ENCODE peak calls at places on chromosomes 11 and 22, in nine cellular contexts. C is A549, K is upper lobe of left lung, V is stomach, X is ovary, L is sigmoid colon, B is suprapubic skin, T is HepG2, P is K562. S is an unnamed sample.

GRCh38 chr22:50085211-50085999 is at the start of gene MLC1:
- DNase-seq in C (no peak), K (no peak), V (no peak), X (no peak), L (no peak), B (no peak), T (no peak), P (peak; percentile 49), S (no peak)

GRCh38 chr11:18521123-18521522 is 5.6 kb downstream of the TSG101 start:
- DNase-seq in C (no peak), K (no peak), V (no peak), X (no peak), L (no peak), B (no peak), T (no peak), P (no peak), S (no peak)

GRCh38 chr22:24483966-24484545 is 11.1 kb upstream of the UPB1 start:
- DNase-seq in C (no peak), K (no peak), V (no peak), X (no peak), L (no peak), B (no peak), T (no peak), P (no peak), S (no peak)

GRCh38 chr11:113546757-113547507 is 71.7 kb upstream of the DRD2 start:
- DNase-seq in C (no peak), K (no peak), V (no peak), X (no peak), L (no peak), B (no peak), T (no peak), P (peak; percentile 16), S (no peak)

GRCh38 chr22:45101828-45102227 is 61.9 kb upstream of the NUP50 start:
- DNase-seq in C (peak; percentile 74), K (peak; percentile 44), V (peak; percentile 53), X (peak; percentile 36), L (peak; percentile 78), B (no peak), T (peak; percentile 67), P (peak; percentile 57), S (no peak)

GRCh38 chr11:44623716-44624491 is 58.4 kb downstream of the CD82 start:
- DNase-seq in C (no peak), K (peak; percentile 20), V (peak; percentile 24), X (peak; percentile 30), L (peak; percentile 67), B (peak; percentile 62), T (no peak), P (no peak), S (peak; percentile 89)

GRCh38 chr11:5600374-5600851 is 4.0 kb downstream of the TRIM6 start:
- DNase-seq in C (peak; percentile 92), K (peak; percentile 82), V (peak; percentile 77), X (peak; percentile 63), L (peak; percentile 87), B (peak; percentile 65), T (peak; percentile 63), P (peak; percentile 91), S (no peak)

GRCh38 chr11:69126286-69126685 is 29.4 kb upstream of the SMIM38 start:
- DNase-seq in C (no peak), K (peak; percentile 20), V (no peak), X (no peak), L (no peak), B (no peak), T (no peak), P (no peak), S (no peak)

GRCh38 chr11:1931326-1931725 is 11.8 kb downstream of the TNNT3 start:
- DNase-seq in C (no peak), K (no peak), V (no peak), X (no peak), L (no peak), B (no peak), T (no peak), P (no peak), S (no peak)

GRCh38 chr11:104433751-104434150 is 269.8 kb upstream of the PDGFD start:
- DNase-seq in C (no peak), K (no peak), V (no peak), X (no peak), L (no peak), B (no peak), T (no peak), P (no peak), S (no peak)

GRCh38 chr22:38135133-38135706 is 24.7 kb upstream of the BAIAP2L2 start:
- DNase-seq in C (peak; percentile 56), K (no peak), V (no peak), X (no peak), L (peak; percentile 37), B (no peak), T (no peak), P (no peak), S (no peak)

GRCh38 chr22:24515025-24515338 is 19.9 kb downstream of the UPB1 start:
- DNase-seq in C (no peak), K (no peak), V (no peak), X (no peak), L (no peak), B (no peak), T (no peak), P (no peak), S (no peak)

DNA sequence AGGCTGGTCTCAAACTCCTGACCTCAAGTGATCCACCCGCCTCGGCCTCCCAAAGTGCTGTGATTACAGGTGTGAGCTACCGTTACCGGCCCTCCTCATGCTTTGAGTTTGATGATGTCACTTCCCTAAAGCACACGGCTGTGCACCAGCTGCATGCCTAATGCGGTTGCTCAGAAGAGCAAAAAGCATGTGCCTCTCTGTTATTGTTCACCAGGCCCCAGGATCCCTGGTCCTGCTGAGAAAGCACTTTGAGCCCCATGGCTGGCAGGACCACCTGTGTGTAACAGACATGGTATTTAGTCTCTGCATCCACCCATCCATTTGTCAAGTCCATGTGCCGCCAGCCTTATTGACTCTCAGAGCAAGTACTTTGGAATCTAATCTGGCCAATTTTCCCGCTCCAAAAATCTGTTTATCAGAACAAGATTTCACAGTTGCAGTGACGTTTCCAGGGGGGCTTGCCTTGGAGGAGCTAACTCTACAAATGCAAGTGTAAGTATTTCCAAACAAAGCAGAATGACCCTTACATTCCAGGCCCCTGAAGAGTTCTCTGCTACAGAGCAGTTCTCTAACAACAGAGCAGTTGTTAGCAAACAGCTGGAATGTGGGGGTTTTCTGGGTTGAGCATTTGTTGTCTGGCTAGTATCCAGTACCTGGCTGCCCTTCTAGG is 89.4 kb downstream of the LDLRAD3 start:
- DNase-seq in C (no peak), K (no peak), V (no peak), X (no peak), L (no peak), B (no peak), T (no peak), P (no peak), S (no peak)
- TF ChIP-seq EP300 in C (no peak), K (no peak), V (no peak), X (no peak), L (no peak), B (no peak), T (no peak), P (no peak), S (no peak)

DNA sequence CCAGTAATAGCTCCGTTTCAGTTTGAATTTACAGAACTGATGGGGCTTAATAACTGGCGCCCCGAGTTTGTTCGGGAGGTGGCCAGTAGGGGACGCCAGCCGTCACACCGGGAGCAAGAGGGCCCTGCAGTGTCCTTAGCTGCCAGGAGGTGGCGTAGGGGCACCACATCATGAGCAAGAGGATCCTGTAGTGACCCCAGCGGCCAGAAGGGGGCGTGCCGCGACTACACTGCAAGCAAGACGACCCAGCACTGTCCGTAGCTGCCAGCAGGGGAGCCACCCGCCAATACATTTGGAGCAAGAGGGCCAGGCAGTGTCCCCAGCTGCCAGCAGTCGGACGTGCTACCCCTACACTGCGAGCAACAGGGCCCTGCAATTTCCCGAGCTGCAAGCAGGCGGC is 663.7 kb upstream of the B3GAT1 start:
- DNase-seq in C (peak; percentile 83), K (peak; percentile 30), V (peak; percentile 60), X (peak; percentile 49), L (no peak), B (peak; percentile 79), T (peak; percentile 78), P (peak; percentile 60), S (no peak)
- TF ChIP-seq EP300 in C (no peak), K (no peak), V (no peak), X (no peak), L (no peak), B (no peak), T (no peak), P (no peak), S (no peak)

GRCh38 chr11:126698576-126698975 is 302.0 kb downstream of the KIRREL3 start:
- DNase-seq in C (no peak), K (no peak), V (no peak), X (no peak), L (no peak), B (no peak), T (no peak), P (no peak), S (no peak)

GRCh38 chr11:126701555-126701897 is 299.0 kb downstream of the KIRREL3 start:
- DNase-seq in C (no peak), K (no peak), V (no peak), X (no peak), L (no peak), B (no peak), T (no peak), P (no peak), S (no peak)

GRCh38 chr11:126702165-126702738 is 298.3 kb downstream of the KIRREL3 start:
- DNase-seq in C (no peak), K (no peak), V (no peak), X (no peak), L (no peak), B (no peak), T (no peak), P (no peak), S (no peak)

GRCh38 chr11:126702987-126703386 is 297.6 kb downstream of the KIRREL3 start:
- DNase-seq in C (no peak), K (no peak), V (no peak), X (no peak), L (no peak), B (no peak), T (no peak), P (no peak), S (no peak)

DNA sequence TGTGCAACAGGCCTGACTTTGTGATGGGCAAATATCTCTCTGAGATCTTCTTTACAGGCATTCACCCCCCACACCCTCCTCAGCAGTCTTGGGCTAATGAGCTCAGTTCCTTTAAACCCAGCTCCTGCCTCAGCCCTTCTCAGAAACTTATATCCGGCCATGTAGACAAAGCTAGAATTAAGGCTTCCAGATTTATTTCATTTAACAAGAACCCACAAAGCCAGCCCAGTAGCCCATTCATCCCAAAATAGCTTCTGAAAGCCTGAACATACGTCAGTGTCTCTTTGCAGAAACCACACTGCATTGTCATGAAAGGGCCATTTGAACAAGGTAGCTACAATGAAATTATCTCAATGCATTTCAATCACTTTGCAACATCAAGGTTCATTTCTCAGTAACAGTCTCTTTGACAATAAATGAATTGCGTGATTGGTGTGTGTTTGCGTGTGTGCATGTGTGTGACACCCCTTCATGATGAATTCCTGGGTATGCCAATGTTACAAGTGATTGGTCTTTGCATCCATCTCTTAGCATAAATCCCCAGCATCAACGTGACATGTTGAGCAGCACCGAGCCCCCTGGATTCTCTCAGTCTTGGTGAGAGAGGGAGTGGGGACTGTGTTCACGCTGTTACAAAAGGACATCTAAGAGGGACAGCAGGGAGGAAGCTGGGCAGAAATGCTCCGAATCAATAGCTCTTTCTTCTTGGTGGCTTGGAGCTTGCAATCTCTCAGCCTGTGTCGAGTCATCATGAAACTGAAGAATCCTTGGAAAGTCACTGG is 299.6 kb downstream of the KIRREL3 start:
- DNase-seq in C (peak; percentile 12), K (no peak), V (no peak), X (no peak), L (no peak), B (no peak), T (no peak), P (no peak), S (no peak)
- TF ChIP-seq EP300 in C (no peak), K (no peak), V (no peak), X (no peak), L (no peak), B (no peak), T (no peak), P (no peak), S (no peak)

GRCh38 chr11:65381721-65382035 is 768 bp downstream of the SLC25A45 start:
- DNase-seq in C (no peak), K (peak; percentile 61), V (no peak), X (no peak), L (no peak), B (no peak), T (peak; percentile 94), P (peak; percentile 88), S (no peak)
- TF ChIP-seq EP300 in C (no peak), K (no peak), V (no peak), X (no peak), L (no peak), B (no peak), T (no peak), P (peak; percentile 54), S (no peak)